ENCODE peak calls at places on chromosomes 7 and 10, in nine cellular contexts. V is T-cell; T is activated effector memory CD4-positive, alpha-beta T cell treated with anti-CD3 and anti-CD28 coated beads, Interleukin-2, amount 50 U/mL, for 16 hours; Q is germinal center; A is HuH-7.5; D is pons; G is body of pancreas; Y is activated CD4-positive, alpha-beta T cell treated with anti-CD3 and anti-CD28 coated beads for 36 hours; L is AG08395. O is an unnamed sample.

GRCh38 chr10:3427316-3427715 is 254.7 kb upstream of the PITRM1 start:
- DNase-seq in G (no peak), Y (no peak), Q (no peak), A (no peak), V (no peak), D (no peak), T (no peak), L (peak), O (no peak)

GRCh38 chr10:24866615-24867583 is 85.5 kb downstream of the PRTFDC1 start:
- DNase-seq in A (no peak), V (no peak), D (peak), Q (no peak), Y (peak), G (no peak), T (no peak), L (peak), O (peak)

GRCh38 chr10:116490028-116490662 is 55.6 kb upstream of the PNLIP start:
- DNase-seq in Q (peak), T (no peak), D (peak), Y (no peak), A (no peak), G (no peak), L (peak), V (no peak), O (peak)

GRCh38 chr10:660980-661890 is 28.2 kb downstream of the DIP2C start:
- DNase-seq in A (no peak), V (no peak), T (no peak), Q (no peak), L (no peak), Y (no peak), G (no peak), D (peak), O (peak)

GRCh38 chr10:91796332-91797076 is 1.7 kb upstream of the TNKS2 start:
- DNase-seq in T (peak), Y (peak), L (no peak), A (no peak), V (peak), G (peak), D (peak), Q (peak), O (peak)

GRCh38 chr7:98322331-98323260 is 41.1 kb downstream of the BRI3 start:
- DNase-seq in T (no peak), V (no peak), Q (no peak), D (no peak), Y (no peak), L (no peak), G (no peak), A (no peak), O (no peak)

GRCh38 chr7:16556359-16556758 is 29.7 kb downstream of the LRRC72 start:
- DNase-seq in Y (no peak), Q (no peak), D (no peak), T (no peak), A (no peak), G (no peak), L (no peak), V (no peak), O (no peak)

GRCh38 chr10:116610443-116611152 is 10.2 kb upstream of the PNLIPRP2 start:
- DNase-seq in A (no peak), L (no peak), D (no peak), G (no peak), V (no peak), Q (no peak), T (no peak), Y (no peak), O (no peak)

GRCh38 chr7:134873253-134873652 is 93.8 kb downstream of the CALD1 start:
- DNase-seq in D (no peak), A (no peak), L (peak), V (no peak), T (no peak), G (no peak), Y (no peak), Q (no peak), O (no peak)

GRCh38 chr10:32957341-32958084 is 517 bp downstream of the ITGB1 start:
- DNase-seq in V (peak), Y (peak), T (peak), A (peak), L (peak), Q (peak), D (no peak), G (peak), O (peak)

GRCh38 chr10:12501324-12501723 is 152.0 kb downstream of the CAMK1D start:
- DNase-seq in A (no peak), V (no peak), D (no peak), L (no peak), Q (no peak), G (peak), T (peak), Y (no peak), O (no peak)

GRCh38 chr7:151537818-151538561 is 18.3 kb upstream of the RHEB start:
- DNase-seq in A (no peak), D (peak), V (no peak), L (no peak), G (no peak), T (no peak), Q (no peak), Y (no peak), O (peak)

GRCh38 chr10:116417821-116418220 is 9.8 kb upstream of the PNLIPRP3 start:
- DNase-seq in A (no peak), V (no peak), Q (no peak), Y (no peak), G (no peak), L (no peak), T (no peak), D (no peak), O (no peak)

GRCh38 chr7:151060113-151060415 is 675 bp downstream of the SLC4A2 start:
- DNase-seq in T (no peak), Q (no peak), V (no peak), D (no peak), G (no peak), A (no peak), Y (no peak), L (no peak), O (no peak)

GRCh38 chr7:40437498-40437897 is 302.7 kb downstream of the SUGCT start:
- DNase-seq in D (peak), Q (no peak), G (no peak), L (peak), A (no peak), Y (no peak), T (no peak), V (no peak), O (no peak)

GRCh38 chr10:112775892-112776679 is 174.0 kb upstream of the TCF7L2 start:
- DNase-seq in Y (no peak), T (no peak), L (no peak), Q (no peak), V (no peak), G (peak), A (no peak), D (peak), O (no peak)

GRCh38 chr7:46741924-46742607 is 821.0 kb upstream of the IGFBP3 start:
- DNase-seq in V (no peak), D (no peak), G (no peak), Q (no peak), Y (no peak), A (no peak), L (no peak), T (no peak), O (no peak)

GRCh38 chr10:6563720-6564119 is 16.4 kb downstream of the PRKCQ start:
- DNase-seq in D (no peak), Y (peak), G (no peak), A (no peak), T (no peak), L (no peak), Q (no peak), V (no peak), O (no peak)

GRCh38 chr10:43135656-43136055 is 2.6 kb upstream of the CSGALNACT2 start:
- DNase-seq in V (no peak), L (no peak), T (no peak), A (no peak), Q (no peak), D (no peak), G (no peak), Y (no peak), O (no peak)

GRCh38 chr10:109866168-109866994 is 56.9 kb downstream of the XPNPEP1 start:
- DNase-seq in Q (no peak), L (peak), V (no peak), G (peak), A (no peak), T (no peak), D (peak), Y (no peak), O (peak)

GRCh38 chr7:108324053-108325038 is 131.9 kb downstream of the NRCAM start:
- DNase-seq in T (no peak), G (no peak), A (no peak), Y (no peak), D (no peak), L (no peak), Q (no peak), V (no peak), O (no peak)

GRCh38 chr7:107744345-107744750 is 406 bp downstream of the CBLL1 start:
- DNase-seq in A (peak), V (no peak), T (no peak), Y (no peak), G (no peak), L (peak), Q (no peak), D (peak), O (no peak)

GRCh38 chr7:152894295-152895170 is 135.0 kb downstream of the ACTR3B start:
- DNase-seq in D (no peak), L (peak), Y (peak), A (peak), G (no peak), Q (peak), V (no peak), T (peak), O (peak)

GRCh38 chr7:568681-569035 is 49.0 kb upstream of the PDGFA start:
- DNase-seq in G (no peak), A (no peak), V (no peak), Y (no peak), L (peak), D (no peak), T (no peak), Q (no peak), O (no peak)

GRCh38 chr7:87934699-87935372 is 785 bp downstream of the ADAM22 start:
- DNase-seq in Y (peak), D (peak), A (peak), L (no peak), G (no peak), Q (peak), V (no peak), T (peak), O (peak)

GRCh38 chr10:23344251-23344841 is at the start of gene C10orf67:
- DNase-seq in V (peak), G (peak), T (peak), L (no peak), Q (peak), A (no peak), Y (peak), D (peak), O (peak)